ENCODE peak calls at places on chromosomes 2 and 18, in five cellular contexts. P is stomach, N is A549, K is tibial nerve, B is HepG2. H is an unnamed sample.

GRCh38 chr18:48790869-48791635 is 159.7 kb downstream of the SMAD7 start:
- DNase-seq in P (no peak), N (no peak), K (peak), B (no peak), H (peak)

GRCh38 chr18:55427951-55428350 is 160.0 kb downstream of the TCF4 start:
- DNase-seq in P (no peak), N (no peak), K (no peak), B (no peak), H (no peak)

GRCh38 chr2:227115761-227116160 is 48.2 kb downstream of the COL4A4 start:
- DNase-seq in P (no peak), N (no peak), K (no peak), B (no peak), H (no peak)

GRCh38 chr18:26185267-26185666 is 41.0 kb upstream of the TAF4B start:
- DNase-seq in P (no peak), N (peak), K (no peak), B (peak), H (no peak)

GRCh38 chr2:241514986-241515737 is 6.8 kb upstream of the STK25 start:
- DNase-seq in P (no peak), N (no peak), K (no peak), B (no peak), H (no peak)

GRCh38 chr18:24271381-24272331 is 126.0 kb downstream of the OSBPL1A start:
- DNase-seq in P (peak), N (peak), K (peak), B (peak), H (peak)

GRCh38 chr2:120617055-120617454 is 118.6 kb upstream of the GLI2 start:
- DNase-seq in P (no peak), N (no peak), K (no peak), B (no peak), H (peak)

GRCh38 chr18:75377258-75377657 is 50.2 kb downstream of the SMIM21 start:
- DNase-seq in P (no peak), N (no peak), K (no peak), B (no peak), H (peak)

GRCh38 chr2:402206-402605 is 114.3 kb upstream of the ALKAL2 start:
- DNase-seq in P (no peak), N (no peak), K (no peak), B (no peak), H (no peak)

GRCh38 chr2:232489516-232490220 is 2.0 kb upstream of the ECEL1 start:
- DNase-seq in P (no peak), N (no peak), K (no peak), B (no peak), H (no peak)

GRCh38 chr2:105502625-105503334 is 103.9 kb upstream of the FHL2 start:
- DNase-seq in P (no peak), N (no peak), K (no peak), B (no peak), H (no peak)

GRCh38 chr2:166344286-166345113 is 31.2 kb downstream of the SCN9A start:
- DNase-seq in P (no peak), N (no peak), K (no peak), B (peak), H (no peak)

DNA sequence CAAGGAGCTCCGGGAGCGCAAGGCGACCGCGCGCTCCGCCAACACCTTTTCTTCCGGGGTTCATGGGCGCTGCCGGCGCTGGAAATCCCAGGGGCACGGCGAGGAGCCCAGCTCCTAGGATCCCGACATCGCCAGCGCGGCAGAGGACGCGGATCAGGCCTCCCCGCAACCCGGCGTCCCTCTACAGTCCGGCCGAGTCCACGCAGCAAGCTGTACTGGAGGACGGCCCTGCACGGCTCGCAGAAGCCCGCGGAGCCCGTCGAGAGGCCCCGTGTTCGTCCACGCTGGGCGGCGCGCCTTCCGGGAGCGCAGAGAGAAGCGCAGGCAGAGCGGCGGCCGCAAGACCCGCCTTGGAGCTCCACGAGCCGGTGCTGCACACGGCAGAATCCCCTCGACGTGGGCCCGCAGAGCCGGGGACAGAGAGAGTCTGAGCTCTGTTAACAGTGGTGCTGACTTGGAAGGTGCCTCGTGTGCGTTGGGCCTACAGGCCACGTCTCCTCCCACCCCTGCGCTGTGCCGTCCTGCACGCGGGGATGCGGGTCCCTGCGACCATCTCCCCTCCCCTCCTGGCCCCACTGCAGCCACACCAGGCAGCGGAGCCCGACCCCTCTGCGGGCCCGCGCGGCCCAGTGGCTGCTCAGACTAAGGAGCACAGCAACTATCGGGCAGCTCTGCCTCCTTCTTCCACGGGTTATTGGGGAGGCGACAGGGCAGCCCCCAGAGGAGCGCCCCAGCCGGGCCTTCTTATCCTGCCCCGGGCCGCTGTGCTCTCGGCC is 28.1 kb upstream of the PTPN2 start:
- DNase-seq in P (no peak), N (no peak), K (no peak), B (no peak), H (no peak)
- TF ChIP-seq EP300 in P (no peak), N (no peak), K (no peak), B (no peak), H (no peak)

DNA sequence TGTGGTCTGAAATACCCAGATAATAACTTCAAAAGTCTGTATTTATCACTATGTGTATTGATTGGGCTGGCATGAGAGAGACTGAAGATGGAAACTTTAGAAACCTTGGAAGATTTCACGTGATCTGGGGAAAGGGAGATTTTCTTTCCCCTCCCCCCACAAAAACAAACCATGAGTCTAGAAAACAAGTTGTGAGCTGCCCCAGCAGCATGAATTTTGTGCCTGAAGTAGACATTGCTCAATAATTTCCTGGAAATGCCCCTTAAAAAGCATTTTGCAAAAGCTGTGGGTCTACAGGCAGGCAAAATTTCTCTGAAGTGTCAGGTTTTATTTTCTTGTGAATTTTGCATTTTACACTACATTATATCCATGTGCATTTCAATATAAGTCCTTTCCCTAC is 101.8 kb downstream of the ETAA1 start:
- DNase-seq in P (no peak), N (no peak), K (no peak), B (no peak), H (no peak)
- TF ChIP-seq CTCF in P (no peak), N (no peak), K (no peak), B (no peak), H (no peak)

DNA sequence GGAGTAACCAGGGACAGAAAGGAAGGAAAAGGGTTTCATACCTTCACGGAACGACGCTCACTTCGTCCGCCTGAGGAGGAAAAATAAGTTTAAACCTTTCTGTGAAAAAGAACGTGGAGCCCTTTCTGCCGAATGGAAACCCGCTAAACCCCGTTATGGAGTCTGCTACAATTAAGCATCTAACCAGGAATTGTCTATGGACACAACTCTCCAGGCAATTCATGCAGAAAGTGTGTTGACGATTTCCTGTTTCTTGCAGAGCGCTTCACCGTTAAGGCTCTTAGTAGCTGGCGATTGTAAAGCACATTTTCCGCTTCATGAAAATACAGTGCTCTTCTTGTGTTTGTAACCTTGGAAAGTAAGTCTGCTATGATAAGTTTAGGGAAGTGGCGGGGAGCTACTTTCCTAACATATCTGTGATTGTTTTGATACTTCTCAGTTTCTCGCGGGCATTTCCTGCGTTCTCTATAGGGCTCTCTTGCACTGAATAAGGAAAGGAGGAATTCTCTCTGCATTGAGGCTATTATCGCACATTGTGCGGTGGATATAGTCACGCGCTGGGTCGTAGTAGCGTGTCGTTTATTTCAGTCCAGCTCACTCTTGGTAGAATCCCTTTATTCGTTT is 715 bp upstream of the PPP4R3B start:
- DNase-seq in P (no peak), N (no peak), K (no peak), B (peak), H (no peak)
- TF ChIP-seq POLR2A in P (no peak), N (no peak), K (no peak), B (no peak), H (no peak)

GRCh38 chr2:5440147-5440546 is 252.0 kb upstream of the SOX11 start:
- DNase-seq in P (no peak), N (no peak), K (no peak), B (no peak), H (no peak)

GRCh38 chr2:5433855-5434254 is 258.3 kb upstream of the SOX11 start:
- DNase-seq in P (no peak), N (no peak), K (no peak), B (no peak), H (no peak)

GRCh38 chr2:5442736-5443135 is 249.4 kb upstream of the SOX11 start:
- DNase-seq in P (no peak), N (no peak), K (no peak), B (no peak), H (no peak)

GRCh38 chr2:5437375-5437774 is 254.8 kb upstream of the SOX11 start:
- DNase-seq in P (no peak), N (no peak), K (no peak), B (no peak), H (no peak)
- TF ChIP-seq EP300 in P (no peak), N (no peak), K (no peak), B (no peak), H (no peak)

DNA sequence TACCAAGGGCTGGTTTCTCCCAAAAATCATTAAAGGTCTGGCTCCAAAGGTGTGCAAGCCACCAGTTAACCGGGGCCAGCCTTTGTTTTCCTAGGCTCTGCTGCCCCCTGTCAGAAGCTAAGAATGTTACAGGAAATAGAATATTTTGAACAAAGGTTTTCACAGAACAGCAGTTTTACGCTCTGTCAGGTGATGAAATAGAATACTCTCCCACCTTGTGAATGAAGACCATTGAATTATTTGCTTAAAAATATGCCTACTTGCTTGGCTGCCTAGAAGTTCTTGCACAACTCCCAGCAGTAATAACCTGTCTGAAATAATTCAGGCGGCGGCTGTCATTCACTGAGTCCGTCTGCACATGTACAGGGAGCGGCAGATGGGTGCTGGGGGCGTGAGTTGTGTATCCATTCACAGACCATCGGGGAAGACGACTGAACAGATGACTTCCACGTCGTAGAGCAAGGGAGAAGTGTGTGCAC is 56.3 kb downstream of the SF3B1 start:
- DNase-seq in P (peak), N (peak), K (no peak), B (peak), H (peak)
- TF ChIP-seq CTCF in P (no peak), N (peak), K (peak), B (peak), H (peak)

GRCh38 chr2:8515390-8515761 is 166.5 kb upstream of the ID2 start:
- DNase-seq in P (peak), N (no peak), K (no peak), B (no peak), H (no peak)
- TF ChIP-seq POLR2A in P (no peak), N (no peak), K (no peak), B (no peak), H (no peak)

GRCh38 chr2:17976871-17977746 is 98.6 kb downstream of the KCNS3 start:
- DNase-seq in P (no peak), N (no peak), K (no peak), B (no peak), H (no peak)
- TF ChIP-seq EP300 in P (no peak), N (no peak), K (no peak), B (no peak), H (no peak)

GRCh38 chr2:102261467-102261866 is 49.9 kb upstream of the IL1RL1 start:
- DNase-seq in P (no peak), N (no peak), K (no peak), B (no peak), H (no peak)
- TF ChIP-seq CTCF in P (no peak), N (no peak), K (no peak), B (no peak), H (no peak)

H was measured in upper lobe of left lung.